ENCODE peak calls at places on chromosome 12, in four cellular contexts. One of them, this sample, is unnamed.

GRCh38 chr12:27807063-27807703 is 27.1 kb upstream of the MANSC4 start:
- DNase-seq in H1: no peak
- DNase-seq in aorta: no peak
- DNase-seq in tibial artery: no peak
- DNase-seq in this sample: peak; percentile 4

GRCh38 chr12:70002097-70002911 is 177.3 kb downstream of the MYRFL start:
- DNase-seq in H1: no peak
- DNase-seq in aorta: peak; percentile 41
- DNase-seq in tibial artery: no peak
- DNase-seq in this sample: no peak

GRCh38 chr12:80681287-80681686 is 26.1 kb upstream of the MYF6 start:
- DNase-seq in H1: no peak
- DNase-seq in aorta: no peak
- DNase-seq in tibial artery: no peak
- DNase-seq in this sample: no peak

GRCh38 chr12:12807970-12808702 is 5.0 kb upstream of the DDX47 start:
- DNase-seq in H1: no peak
- DNase-seq in tibial artery: no peak
- DNase-seq in aorta: peak; percentile 71
- DNase-seq in this sample: peak; percentile 40

GRCh38 chr12:97425802-97426484 is 36.7 kb upstream of the RMST start:
- DNase-seq in aorta: no peak
- DNase-seq in tibial artery: no peak
- DNase-seq in H1: no peak
- DNase-seq in this sample: no peak

GRCh38 chr12:132367401-132367851 is 38.0 kb upstream of the GALNT9 start:
- DNase-seq in aorta: no peak
- DNase-seq in tibial artery: peak; percentile 59
- DNase-seq in H1: no peak
- DNase-seq in this sample: no peak

GRCh38 chr12:106586803-106587684 is 4.2 kb downstream of the RFX4 start:
- DNase-seq in H1: no peak
- DNase-seq in tibial artery: no peak
- DNase-seq in aorta: no peak
- DNase-seq in this sample: no peak

GRCh38 chr12:94304566-94305061 is 155.1 kb downstream of the CEP83 start:
- DNase-seq in H1: peak; percentile 79
- DNase-seq in aorta: no peak
- DNase-seq in tibial artery: no peak
- DNase-seq in this sample: no peak

GRCh38 chr12:62910549-62911169 is 24.3 kb downstream of the PPM1H start:
- DNase-seq in aorta: no peak
- DNase-seq in tibial artery: no peak
- DNase-seq in H1: no peak
- DNase-seq in this sample: no peak

GRCh38 chr12:102406033-102406584 is 74.3 kb downstream of the IGF1 start:
- DNase-seq in H1: no peak
- DNase-seq in aorta: peak; percentile 62
- DNase-seq in tibial artery: peak; percentile 47
- DNase-seq in this sample: no peak

DNA sequence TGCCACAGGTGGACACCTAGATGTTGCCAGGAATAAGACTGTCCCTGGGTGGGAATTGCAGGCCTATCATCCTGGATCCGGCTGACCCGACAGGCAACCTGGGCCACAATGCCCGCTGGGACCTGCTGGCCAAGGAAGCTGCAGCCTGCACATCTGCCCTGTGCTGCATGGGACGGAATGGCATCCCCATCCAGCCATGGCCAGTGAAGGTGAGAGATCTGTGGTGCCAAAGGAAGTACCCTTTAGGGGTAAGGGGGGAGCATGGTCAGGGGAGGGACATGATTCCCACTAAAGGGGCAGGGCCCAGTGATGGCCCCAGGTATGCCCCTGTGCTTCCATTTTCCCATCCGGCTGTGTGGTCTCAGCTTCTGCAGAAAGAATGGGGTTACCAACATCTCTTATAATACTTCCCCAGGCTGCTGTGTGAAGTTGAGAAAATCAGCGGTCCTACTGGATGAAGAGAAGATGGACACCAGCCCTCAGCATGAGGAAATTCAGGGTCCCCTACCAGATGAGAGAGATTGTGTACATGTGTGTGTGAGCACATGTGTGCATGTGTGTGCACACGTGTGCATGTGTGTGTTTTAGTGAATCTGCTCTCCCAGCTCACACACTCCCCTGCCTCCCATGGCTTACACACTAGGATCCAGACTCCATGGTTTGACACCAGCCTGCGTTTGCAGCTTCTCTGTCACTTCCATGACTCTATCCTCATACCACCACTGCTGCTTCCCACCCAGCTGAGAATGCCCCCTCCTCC is 8.6 kb upstream of the OAS2 start:
- DNase-seq in H1: no peak
- DNase-seq in aorta: no peak
- DNase-seq in tibial artery: no peak
- DNase-seq in this sample: no peak
- H3K27me3 ChIP-seq in H1: no peaks in the 10 kb centered on the region
- H3K27me3 ChIP-seq in aorta: no peaks in the 10 kb centered on the region
- H3K27me3 ChIP-seq in tibial artery: no peaks in the 10 kb centered on the region
- H3K27me3 ChIP-seq in this sample: no peaks in the 10 kb centered on the region

GRCh38 chr12:78951746-78952532 is 87.4 kb downstream of the SYT1 start:
- DNase-seq in tibial artery: no peak
- DNase-seq in H1: no peak
- DNase-seq in aorta: no peak
- DNase-seq in this sample: no peak
- H3K4me1 ChIP-seq in tibial artery: no peaks in the 10 kb centered on the region
- H3K4me1 ChIP-seq in H1: no peaks in the 10 kb centered on the region
- H3K4me1 ChIP-seq in aorta: no peaks in the 10 kb centered on the region
- H3K4me1 ChIP-seq in this sample: no peaks in the 10 kb centered on the region

DNA sequence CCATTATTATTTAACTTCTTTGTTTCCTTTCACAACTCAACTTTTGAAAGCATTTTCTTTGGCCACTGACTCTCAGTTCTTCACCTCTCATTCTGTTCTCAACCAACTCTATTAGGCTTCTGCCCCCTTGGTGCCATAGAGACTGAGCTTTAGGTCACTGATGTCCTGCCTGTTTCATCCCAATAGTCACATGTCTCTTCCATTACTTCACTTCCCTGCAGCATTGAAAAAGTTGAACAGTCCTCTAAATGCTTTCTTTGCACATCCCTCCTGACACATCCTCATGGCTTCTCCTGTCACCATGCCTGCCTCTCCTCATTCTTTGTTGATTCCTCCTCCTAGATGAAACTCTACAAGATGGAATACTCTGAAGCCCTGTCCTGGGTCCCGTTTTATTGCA is 2.7 kb downstream of the CLEC12A start:
- DNase-seq in aorta: no peak
- DNase-seq in tibial artery: no peak
- DNase-seq in H1: no peak
- DNase-seq in this sample: no peak
- H3K27ac ChIP-seq in aorta: no peak overlapping the region
- H3K27ac ChIP-seq in tibial artery: no peak overlapping the region
- H3K27ac ChIP-seq in H1: no peak overlapping the region
- H3K27ac ChIP-seq in this sample: no peak overlapping the region

GRCh38 chr12:123889000-123889399 is 83.6 kb downstream of the CCDC92 start:
- DNase-seq in H1: no peak
- DNase-seq in aorta: no peak
- DNase-seq in tibial artery: no peak
- DNase-seq in this sample: no peak
- H3K27me3 ChIP-seq in H1: no peaks in the 10 kb centered on the region
- H3K27me3 ChIP-seq in aorta: no peaks in the 10 kb centered on the region
- H3K27me3 ChIP-seq in tibial artery: peaks cover 58% of the 10 kb centered on the region
- H3K27me3 ChIP-seq in this sample: no peaks in the 10 kb centered on the region

GRCh38 chr12:92463171-92463570 is 239.6 kb upstream of the PLEKHG7 start:
- DNase-seq in tibial artery: no peak
- DNase-seq in aorta: no peak
- DNase-seq in H1: no peak
- DNase-seq in this sample: no peak
- H3K4me1 ChIP-seq in tibial artery: no peaks in the 10 kb centered on the region
- H3K4me1 ChIP-seq in aorta: no peaks in the 10 kb centered on the region
- H3K4me1 ChIP-seq in H1: peaks cover 15% of the 10 kb centered on the region
- H3K4me1 ChIP-seq in this sample: peaks cover 12% of the 10 kb centered on the region

GRCh38 chr12:32343496-32343895 is 55.9 kb upstream of the FGD4 start:
- DNase-seq in H1: no peak
- DNase-seq in aorta: no peak
- DNase-seq in tibial artery: no peak
- DNase-seq in this sample: no peak

GRCh38 chr12:32344047-32344446 is 55.3 kb upstream of the FGD4 start:
- DNase-seq in H1: no peak
- DNase-seq in tibial artery: no peak
- DNase-seq in aorta: no peak
- DNase-seq in this sample: no peak
- H3K27ac ChIP-seq in H1: no peak overlapping the region
- H3K27ac ChIP-seq in tibial artery: no peak overlapping the region
- H3K27ac ChIP-seq in aorta: no peak overlapping the region
- H3K27ac ChIP-seq in this sample: no peak overlapping the region

GRCh38 chr12:53941187-53941586 is 2.6 kb downstream of the HOXC13 start:
- DNase-seq in tibial artery: no peak
- DNase-seq in H1: no peak
- DNase-seq in aorta: no peak
- DNase-seq in this sample: no peak

GRCh38 chr12:53938276-53939140 is at the start of gene HOXC13:
- DNase-seq in H1: peak; percentile 92
- DNase-seq in aorta: peak; percentile 48
- DNase-seq in tibial artery: peak; percentile 84
- DNase-seq in this sample: no peak

GRCh38 chr12:53937596-53938275 is 895 bp upstream of the HOXC13 start:
- DNase-seq in tibial artery: no peak
- DNase-seq in H1: no peak
- DNase-seq in aorta: no peak
- DNase-seq in this sample: no peak

GRCh38 chr12:53940448-53941014 is 1.9 kb downstream of the HOXC13 start:
- DNase-seq in aorta: no peak
- DNase-seq in tibial artery: no peak
- DNase-seq in H1: no peak
- DNase-seq in this sample: no peak

DNA sequence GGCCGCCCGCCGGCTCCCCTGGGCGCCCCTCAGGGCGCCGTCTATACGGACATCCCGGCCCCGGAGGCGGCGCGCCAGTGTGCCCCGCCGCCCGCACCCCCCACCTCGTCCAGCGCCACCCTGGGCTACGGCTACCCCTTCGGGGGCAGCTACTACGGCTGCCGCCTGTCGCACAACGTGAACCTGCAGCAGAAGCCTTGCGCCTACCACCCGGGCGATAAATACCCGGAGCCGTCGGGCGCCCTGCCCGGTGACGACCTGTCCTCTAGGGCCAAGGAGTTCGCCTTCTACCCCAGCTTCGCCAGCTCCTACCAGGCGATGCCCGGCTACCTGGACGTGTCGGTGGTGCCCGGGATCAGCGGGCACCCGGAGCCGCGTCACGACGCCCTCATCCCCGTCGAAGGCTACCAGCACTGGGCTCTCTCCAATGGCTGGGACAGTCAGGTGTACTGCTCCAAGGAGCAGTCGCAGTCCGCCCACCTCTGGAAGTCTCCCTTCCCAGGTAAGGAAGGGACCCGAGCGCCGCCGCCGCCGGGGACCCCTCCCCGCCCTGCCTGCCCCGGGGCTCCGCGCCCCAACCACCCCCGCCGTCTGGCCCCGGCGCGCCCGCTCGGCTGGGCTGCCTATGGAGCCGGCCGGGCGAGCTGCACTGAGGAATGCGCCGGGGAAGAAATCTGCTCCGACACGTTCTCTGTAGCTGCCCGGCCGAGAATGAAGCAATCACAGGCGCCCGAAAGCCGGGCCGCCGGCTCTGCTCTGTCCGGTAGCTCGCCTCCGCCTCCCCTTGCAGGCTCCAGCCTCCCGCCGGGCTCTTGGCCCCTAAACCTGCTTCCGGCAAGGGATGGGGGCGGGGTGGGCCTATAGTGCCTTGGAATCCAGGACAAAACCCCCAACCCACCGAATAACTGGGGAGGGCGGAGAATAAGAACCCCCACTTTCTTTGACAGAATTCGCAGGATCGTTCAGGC is 794 bp downstream of the HOXC13 start:
- DNase-seq in aorta: peak; percentile 37
- DNase-seq in H1: no peak
- DNase-seq in tibial artery: peak; percentile 44
- DNase-seq in this sample: no peak
- H3K27me3 ChIP-seq in aorta: no peaks in the 10 kb centered on the region
- H3K27me3 ChIP-seq in H1: peaks cover 95% of the 10 kb centered on the region
- H3K27me3 ChIP-seq in tibial artery: peaks cover 90% of the 10 kb centered on the region
- H3K27me3 ChIP-seq in this sample: peaks cover 81% of the 10 kb centered on the region

GRCh38 chr12:124371366-124371765 is 76.5 kb downstream of the RFLNA start:
- DNase-seq in tibial artery: no peak
- DNase-seq in H1: no peak
- DNase-seq in aorta: no peak
- DNase-seq in this sample: no peak

GRCh38 chr12:124369055-124369900 is 74.4 kb downstream of the RFLNA start:
- DNase-seq in H1: no peak
- DNase-seq in tibial artery: peak; percentile 89
- DNase-seq in aorta: peak; percentile 91
- DNase-seq in this sample: no peak

GRCh38 chr12:124370851-124371250 is 76.0 kb downstream of the RFLNA start:
- DNase-seq in tibial artery: no peak
- DNase-seq in H1: no peak
- DNase-seq in aorta: no peak
- DNase-seq in this sample: no peak

GRCh38 chr12:124369901-124370378 is 75.0 kb downstream of the RFLNA start:
- DNase-seq in aorta: no peak
- DNase-seq in tibial artery: no peak
- DNase-seq in H1: no peak
- DNase-seq in this sample: no peak

GRCh38 chr12:124370384-124370783 is 75.5 kb downstream of the RFLNA start:
- DNase-seq in tibial artery: no peak
- DNase-seq in H1: no peak
- DNase-seq in aorta: no peak
- DNase-seq in this sample: no peak
- H3K4me1 ChIP-seq in tibial artery: peaks cover 18% of the 10 kb centered on the region
- H3K4me1 ChIP-seq in H1: no peaks in the 10 kb centered on the region
- H3K4me1 ChIP-seq in aorta: no peaks in the 10 kb centered on the region
- H3K4me1 ChIP-seq in this sample: no peaks in the 10 kb centered on the region

DNA sequence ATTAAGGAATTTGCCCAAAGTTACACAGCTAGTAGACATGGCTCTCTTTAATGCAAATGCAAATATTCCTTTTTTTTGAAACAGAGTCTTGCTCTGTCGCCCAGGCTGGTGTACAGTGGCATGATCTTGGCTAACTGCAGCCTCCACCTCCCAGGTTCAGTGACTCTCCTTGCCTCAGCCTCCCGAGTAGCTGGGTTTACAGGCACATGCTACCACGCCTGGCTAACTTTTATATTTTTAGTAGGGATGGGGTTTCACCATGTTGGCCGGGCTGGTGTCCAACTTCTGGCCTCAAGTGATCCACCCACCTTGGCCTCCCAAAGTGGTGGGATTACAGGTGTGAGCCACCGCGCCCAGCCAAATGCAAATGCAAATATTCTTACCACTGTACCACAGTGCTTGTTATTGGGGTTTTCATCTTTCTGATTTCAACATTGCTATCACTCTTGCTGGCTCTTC is 24.5 kb upstream of the HIGD1C start:
- DNase-seq in tibial artery: no peak
- DNase-seq in H1: no peak
- DNase-seq in aorta: no peak
- DNase-seq in this sample: no peak
- H3K27ac ChIP-seq in tibial artery: peak overlapping the region; percentile 84
- H3K27ac ChIP-seq in H1: no peak overlapping the region
- H3K27ac ChIP-seq in aorta: no peak overlapping the region
- H3K27ac ChIP-seq in this sample: no peak overlapping the region

This sample was measured in effector memory CD4-positive, alpha-beta T cell.